ENCODE peak calls at places on chromosome 17, in six cellular contexts. J is naive thymus-derived CD4-positive, alpha-beta T cell; X is small intestine; I is CD4-positive, CD25-positive, alpha-beta regulatory T cell; Y is aorta; U is PC-9. S is an unnamed sample. For H3K4me1, the result is how much of the 10 kb centered on the place peaks cover.

GRCh38 chr17:52106638-52107261 is 51.8 kb downstream of the CA10 start:
- DNase-seq in J (no peak), X (peak), I (no peak), Y (no peak), U (no peak), S (peak)

GRCh38 chr17:8785547-8786412 is 13.4 kb downstream of the MFSD6L start:
- DNase-seq in J (peak), X (peak), I (peak), Y (peak), U (no peak), S (peak)

GRCh38 chr17:69012895-69013805 is 47.6 kb downstream of the ABCA9 start:
- DNase-seq in J (no peak), X (no peak), I (no peak), Y (no peak), U (no peak), S (no peak)

GRCh38 chr17:31274252-31274651 is 22.8 kb downstream of the OMG start:
- DNase-seq in J (no peak), X (no peak), I (no peak), Y (no peak), U (no peak), S (no peak)

GRCh38 chr17:4834621-4835020 is 1.5 kb downstream of the MINK1 start:
- DNase-seq in J (no peak), X (peak), I (no peak), Y (no peak), U (no peak), S (no peak)

GRCh38 chr17:42423766-42424165 is 710 bp upstream of the CAVIN1 start:
- DNase-seq in J (no peak), X (no peak), I (no peak), Y (peak), U (no peak), S (no peak)

GRCh38 chr17:57552114-57552601 is 192.9 kb downstream of the CCDC182 start:
- DNase-seq in J (no peak), X (no peak), I (no peak), Y (no peak), U (peak), S (peak)

GRCh38 chr17:77453613-77454559 is 313.1 kb downstream of the SEC14L1 start:
- DNase-seq in J (no peak), X (peak), I (peak), Y (no peak), U (no peak), S (no peak)

GRCh38 chr17:4162775-4163498 is 19.9 kb downstream of the CYB5D2 start:
- DNase-seq in J (no peak), X (no peak), I (no peak), Y (no peak), U (no peak), S (no peak)

GRCh38 chr17:75552847-75553552 is 27.5 kb downstream of the LLGL2 start:
- DNase-seq in J (no peak), X (no peak), I (no peak), Y (no peak), U (no peak), S (no peak)

GRCh38 chr17:62778990-62779681 is 29.0 kb downstream of the MARCHF10 start:
- DNase-seq in J (no peak), X (peak), I (no peak), Y (no peak), U (peak), S (no peak)

GRCh38 chr17:66537518-66537917 is 235.1 kb downstream of the PRKCA start:
- DNase-seq in J (no peak), X (no peak), I (no peak), Y (no peak), U (no peak), S (no peak)

GRCh38 chr17:27423651-27424050 is 32.6 kb upstream of the KSR1 start:
- DNase-seq in J (no peak), X (no peak), I (no peak), Y (no peak), U (no peak), S (no peak)

GRCh38 chr17:4944554-4945175 is 3.7 kb downstream of the PFN1 start:
- DNase-seq in J (no peak), X (no peak), I (no peak), Y (no peak), U (no peak), S (no peak)

GRCh38 chr17:18225562-18226283 is at the start of gene LLGL1:
- DNase-seq in J (no peak), X (no peak), I (no peak), Y (no peak), U (no peak), S (no peak)

GRCh38 chr17:56310780-56311179 is 157.5 kb downstream of the ANKFN1 start:
- DNase-seq in J (no peak), X (no peak), I (no peak), Y (no peak), U (peak), S (no peak)

GRCh38 chr17:55190748-55191147 is 74.0 kb upstream of the HLF start:
- DNase-seq in J (no peak), X (no peak), I (no peak), Y (no peak), U (no peak), S (no peak)

GRCh38 chr17:72733619-72734282 is 358.7 kb downstream of the SLC39A11 start:
- DNase-seq in J (no peak), X (no peak), I (no peak), Y (no peak), U (no peak), S (no peak)

GRCh38 chr17:11238710-11239109 is 2.3 kb upstream of the SHISA6 start:
- DNase-seq in J (no peak), X (no peak), I (no peak), Y (no peak), U (no peak), S (no peak)

GRCh38 chr17:73834684-73835343 is 190.6 kb upstream of the SDK2 start:
- DNase-seq in J (no peak), X (no peak), I (no peak), Y (no peak), U (no peak), S (no peak)
- H3K27ac ChIP-seq in J (no peak), X (no peak), I (no peak), Y (no peak), U (no peak), S (no peak)

GRCh38 chr17:44310188-44310587 is 1.8 kb downstream of the RUNDC3A start:
- DNase-seq in J (no peak), X (no peak), I (no peak), Y (no peak), U (no peak), S (no peak)
- H3K4me1 ChIP-seq in J (under half), X (under half), I (under half), Y (under half), U (under half), S (under half)

DNA sequence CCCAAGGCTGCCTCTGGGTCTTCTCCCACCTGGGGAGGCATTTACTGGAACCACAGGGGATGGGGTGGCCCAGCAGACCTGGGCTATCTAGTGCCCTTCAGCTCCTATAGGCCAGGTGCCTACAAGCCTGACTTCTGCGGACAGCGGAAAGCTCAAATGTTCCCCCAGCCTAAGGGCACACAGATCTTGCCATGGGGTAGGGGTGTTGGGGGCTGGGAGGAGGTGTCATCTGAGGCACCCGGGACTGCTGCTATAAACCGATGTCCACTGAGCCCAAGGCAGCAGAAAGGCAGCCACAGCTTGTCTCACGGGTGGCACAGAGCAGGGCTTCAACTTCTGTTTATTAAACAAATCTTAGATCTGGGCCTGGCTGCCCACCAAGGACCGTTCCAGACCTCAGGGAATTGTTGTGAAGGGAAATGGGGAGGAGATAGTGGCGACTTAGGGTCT is 3.6 kb downstream of the MYO1C start:
- DNase-seq in J (no peak), X (no peak), I (no peak), Y (no peak), U (no peak), S (no peak)
- H3K27ac ChIP-seq in J (peak), X (peak), I (peak), Y (peak), U (peak), S (no peak)

DNA sequence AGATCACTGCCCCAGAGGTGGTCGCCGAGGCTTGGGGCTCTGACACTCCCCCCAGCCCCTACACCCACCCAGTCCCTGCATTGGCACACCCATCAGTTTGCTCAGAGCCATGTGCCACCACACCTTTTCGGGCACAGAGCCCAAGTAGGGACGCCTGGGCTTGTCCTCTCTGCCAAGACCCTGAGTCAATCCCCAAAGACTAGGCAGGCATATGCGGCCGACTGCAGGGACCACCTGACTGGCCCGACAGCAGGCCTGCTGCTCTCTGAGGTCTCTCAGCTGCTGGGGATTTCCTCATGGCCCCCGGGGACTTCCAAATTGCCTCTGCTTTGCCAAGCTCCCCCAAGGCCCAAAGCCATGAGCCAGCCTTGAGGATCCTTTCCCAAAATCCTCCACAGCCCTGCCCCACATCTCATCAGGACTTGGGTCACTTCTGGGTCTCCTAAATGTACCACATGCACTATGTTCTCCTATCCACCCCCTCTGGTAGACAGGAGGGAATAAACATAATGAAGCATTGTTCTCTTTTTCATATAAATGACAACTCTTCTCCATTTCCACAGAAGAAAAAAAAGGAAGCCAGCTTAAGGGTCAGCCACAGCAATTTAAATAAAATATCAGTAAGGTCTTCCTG is 30.6 kb downstream of the MYO18A start:
- DNase-seq in J (no peak), X (no peak), I (no peak), Y (peak), U (no peak), S (no peak)
- H3K4me1 ChIP-seq in J (under half), X (under half), I (under half), Y (under half), U (half or more), S (under half)

GRCh38 chr17:15258113-15258512 is 7.0 kb downstream of the PMP22 start:
- DNase-seq in J (no peak), X (no peak), I (no peak), Y (no peak), U (no peak), S (no peak)
- H3K27ac ChIP-seq in J (no peak), X (no peak), I (no peak), Y (no peak), U (no peak), S (no peak)

GRCh38 chr17:35214192-35214591 is 20.0 kb upstream of the SLC35G3 start:
- DNase-seq in J (no peak), X (peak), I (peak), Y (no peak), U (no peak), S (peak)
- H3K4me1 ChIP-seq in J (half or more), X (under half), I (half or more), Y (under half), U (under half), S (half or more)

DNA sequence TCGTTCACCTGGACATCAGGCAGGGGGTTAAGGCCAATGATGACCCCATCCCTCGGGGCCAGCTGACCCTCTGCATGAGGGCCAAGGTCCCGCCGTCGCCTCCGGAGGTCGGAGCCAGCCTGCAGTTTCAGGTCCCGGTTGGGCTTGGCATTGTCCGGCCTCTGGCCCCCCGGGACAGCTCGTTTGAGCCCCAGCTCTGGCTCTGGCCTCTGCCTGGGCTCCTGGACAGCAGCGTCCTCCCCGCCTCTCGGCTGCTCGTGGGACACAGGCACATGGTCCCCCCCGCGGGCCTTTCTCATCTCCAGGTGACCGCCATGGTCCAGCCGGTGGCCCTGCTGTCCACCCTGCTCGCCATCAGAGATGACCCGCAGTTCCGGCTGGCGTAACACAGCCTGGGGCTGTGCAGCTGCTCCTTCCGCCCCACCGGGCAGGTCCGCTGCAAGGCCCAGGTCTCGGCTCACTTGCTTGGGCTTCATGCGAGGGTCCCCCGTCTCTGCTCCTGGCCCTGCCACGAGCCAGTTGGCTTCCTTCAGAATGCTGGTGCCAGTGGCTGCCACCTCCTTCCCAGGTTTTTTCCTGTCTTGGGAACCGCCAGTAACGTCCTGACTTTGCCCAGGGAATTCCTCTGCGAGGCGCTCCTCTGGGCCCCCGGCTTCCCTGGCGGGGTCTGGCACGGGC is 6.7 kb downstream of the NDUFAF8 start:
- DNase-seq in J (no peak), X (no peak), I (no peak), Y (peak), U (no peak), S (no peak)
- H3K27ac ChIP-seq in J (no peak), X (no peak), I (no peak), Y (no peak), U (no peak), S (no peak)

GRCh38 chr17:64155090-64155630 is 25.2 kb upstream of the ERN1 start:
- DNase-seq in J (peak), X (no peak), I (no peak), Y (no peak), U (no peak), S (no peak)

GRCh38 chr17:64155751-64156544 is 26.0 kb upstream of the ERN1 start:
- DNase-seq in J (no peak), X (no peak), I (no peak), Y (peak), U (no peak), S (no peak)

GRCh38 chr17:64154321-64155089 is 24.6 kb upstream of the ERN1 start:
- DNase-seq in J (no peak), X (no peak), I (no peak), Y (no peak), U (no peak), S (no peak)

GRCh38 chr17:64152428-64153125 is 22.6 kb upstream of the ERN1 start:
- DNase-seq in J (peak), X (peak), I (no peak), Y (no peak), U (no peak), S (no peak)

DNA sequence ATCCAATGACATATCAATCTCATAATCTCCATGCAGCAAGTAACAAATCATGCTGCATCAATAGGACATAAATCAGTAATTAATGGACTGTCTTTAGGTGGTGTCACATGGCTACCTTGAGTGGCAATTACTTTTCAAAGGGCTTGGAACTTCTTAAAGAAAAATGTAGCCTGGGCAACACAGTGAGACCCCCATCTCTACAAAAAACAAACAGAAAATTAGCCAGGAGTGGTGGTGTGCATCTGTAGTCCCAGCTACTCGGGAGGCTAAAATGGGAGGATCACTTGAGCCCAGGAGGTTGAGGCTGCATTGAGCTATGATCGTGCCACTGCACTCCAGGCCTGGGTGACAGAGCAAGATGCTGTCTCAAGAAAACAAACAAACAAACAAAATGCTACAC is 23.6 kb upstream of the ERN1 start:
- DNase-seq in J (peak), X (no peak), I (no peak), Y (no peak), U (no peak), S (no peak)
- H3K4me1 ChIP-seq in J (under half), X (under half), I (under half), Y (under half), U (under half), S (under half)

GRCh38 chr17:40522250-40522960 is 21.0 kb upstream of the TNS4 start:
- DNase-seq in J (no peak), X (no peak), I (no peak), Y (no peak), U (peak), S (no peak)

GRCh38 chr17:40525294-40525693 is 23.9 kb upstream of the TNS4 start:
- DNase-seq in J (no peak), X (no peak), I (no peak), Y (no peak), U (no peak), S (no peak)

GRCh38 chr17:40524243-40524965 is 23.0 kb upstream of the TNS4 start:
- DNase-seq in J (no peak), X (no peak), I (no peak), Y (no peak), U (peak), S (no peak)

GRCh38 chr17:40520991-40521453 is 19.6 kb upstream of the TNS4 start:
- DNase-seq in J (no peak), X (no peak), I (no peak), Y (no peak), U (no peak), S (no peak)

GRCh38 chr17:40522961-40523310 is 21.5 kb upstream of the TNS4 start:
- DNase-seq in J (no peak), X (no peak), I (no peak), Y (no peak), U (peak), S (no peak)
- H3K27ac ChIP-seq in J (no peak), X (no peak), I (no peak), Y (no peak), U (peak), S (no peak)